ENCODE peak calls at places on chromosomes 11 and 22, in five cellular contexts. G is brain microvascular endothelial cell, M is ovary, F is mesendoderm, N is upper lobe of right lung. Z is an unnamed sample.

GRCh38 chr11:130915556-130916237 is 582 bp downstream of the SNX19 start:
- DNase-seq in F (no peak), M (peak), G (no peak), N (no peak), Z (no peak)

GRCh38 chr11:131760191-131760951 is 390.0 kb downstream of the NTM start:
- DNase-seq in G (peak), M (no peak), N (no peak), F (peak), Z (no peak)

GRCh38 chr11:102522332-102523207 is 8.0 kb downstream of the MMP7 start:
- DNase-seq in N (no peak), G (no peak), M (no peak), F (no peak), Z (no peak)

GRCh38 chr11:35167451-35167954 is 28.5 kb downstream of the CD44 start:
- DNase-seq in F (no peak), M (no peak), N (no peak), G (no peak), Z (no peak)

GRCh38 chr11:112320668-112321067 is 60.0 kb upstream of the PLET1 start:
- DNase-seq in F (no peak), G (peak), M (peak), N (peak), Z (no peak)

GRCh38 chr11:130451261-130452019 is 3.0 kb downstream of the ADAMTS15 start:
- DNase-seq in G (peak), N (no peak), M (no peak), F (no peak), Z (no peak)

GRCh38 chr11:124605719-124606118 is 5.5 kb upstream of the PANX3 start:
- DNase-seq in G (no peak), M (no peak), F (no peak), N (no peak), Z (no peak)

GRCh38 chr11:122439911-122440782 is 215.4 kb upstream of the UBASH3B start:
- DNase-seq in G (peak), M (peak), F (peak), N (no peak), Z (no peak)

GRCh38 chr11:31437742-31438435 is 68.2 kb downstream of the DNAJC24 start:
- DNase-seq in N (no peak), F (no peak), M (no peak), G (peak), Z (no peak)

GRCh38 chr11:19474954-19475811 is 234.4 kb upstream of the E2F8 start:
- DNase-seq in G (no peak), M (no peak), F (peak), N (no peak), Z (no peak)

GRCh38 chr11:128615076-128615475 is 27.7 kb upstream of the ETS1 start:
- DNase-seq in N (no peak), F (no peak), G (no peak), M (no peak), Z (no peak)

GRCh38 chr11:68903288-68903630 is 373 bp downstream of the MRPL21 start:
- DNase-seq in N (no peak), G (no peak), M (no peak), F (no peak), Z (no peak)

GRCh38 chr11:26649884-26650283 is 72.0 kb downstream of the SLC5A12 start:
- DNase-seq in G (peak), M (no peak), N (no peak), F (peak), Z (no peak)

GRCh38 chr11:112810951-112811350 is 150.3 kb upstream of the NCAM1 start:
- DNase-seq in G (no peak), N (no peak), M (no peak), F (no peak), Z (no peak)

GRCh38 chr11:75097173-75097557 is 489 bp upstream of the OR2AT4 start:
- DNase-seq in F (no peak), N (no peak), G (no peak), M (no peak), Z (no peak)

GRCh38 chr22:28582806-28583205 is 96.8 kb downstream of the TTC28 start:
- DNase-seq in M (no peak), F (peak), N (no peak), G (peak), Z (no peak)

GRCh38 chr22:44442856-44443595 is 55.0 kb downstream of the RTL6 start:
- DNase-seq in F (no peak), G (no peak), M (no peak), N (peak), Z (no peak)

GRCh38 chr11:70437111-70437784 is 38.9 kb downstream of the CTTN start:
- DNase-seq in M (no peak), N (no peak), G (no peak), F (no peak), Z (no peak)

GRCh38 chr11:6572215-6572614 is 31.2 kb downstream of the RRP8 start:
- DNase-seq in F (no peak), N (no peak), M (no peak), G (peak), Z (no peak)

GRCh38 chr11:121904148-121904547 is 211.9 kb downstream of the BLID start:
- DNase-seq in M (no peak), G (no peak), N (no peak), F (no peak), Z (no peak)

GRCh38 chr11:34157163-34157562 is 51.7 kb downstream of the NAT10 start:
- DNase-seq in N (no peak), M (no peak), F (no peak), G (no peak), Z (no peak)

GRCh38 chr22:17418890-17419324 is 49.6 kb downstream of the CECR2 start:
- DNase-seq in G (no peak), F (peak), N (no peak), M (no peak), Z (no peak)

GRCh38 chr11:28526406-28526751 is 418.2 kb downstream of the METTL15 start:
- DNase-seq in N (no peak), G (no peak), F (peak), M (no peak), Z (no peak)

GRCh38 chr22:39493759-39494158 is 8.3 kb upstream of the MIEF1 start:
- DNase-seq in N (no peak), M (no peak), F (peak), G (peak), Z (no peak)

GRCh38 chr11:58135171-58135570 is 9.8 kb upstream of the OR9I1 start:
- DNase-seq in M (no peak), N (no peak), F (no peak), G (no peak), Z (no peak)

GRCh38 chr11:65109231-65110198 is 2.2 kb upstream of the TM7SF2 start:
- DNase-seq in N (no peak), G (no peak), M (peak), F (no peak), Z (no peak)

GRCh38 chr11:69868871-69869270 is 49.7 kb upstream of the FGF3 start:
- DNase-seq in F (no peak), N (no peak), G (no peak), M (no peak), Z (no peak)

GRCh38 chr22:42301072-42301741 is 30.8 kb upstream of the TCF20 start:
- DNase-seq in M (no peak), G (no peak), N (no peak), F (no peak), Z (no peak)
- H3K27ac ChIP-seq in M (no peak), G (no peak), N (no peak), F (no peak), Z (peak)

GRCh38 chr11:2884424-2884815 is 1.2 kb downstream of the CDKN1C start:
- DNase-seq in F (no peak), M (peak), G (no peak), N (peak), Z (no peak)
- H3K27ac ChIP-seq in F (no peak), M (peak), G (no peak), N (peak), Z (no peak)

GRCh38 chr11:118359295-118359958 is at the start of gene UBE4A:
- DNase-seq in F (peak), G (peak), M (peak), N (peak), Z (peak)
- H3K27ac ChIP-seq in F (no peak), G (no peak), M (no peak), N (peak), Z (peak)

DNA sequence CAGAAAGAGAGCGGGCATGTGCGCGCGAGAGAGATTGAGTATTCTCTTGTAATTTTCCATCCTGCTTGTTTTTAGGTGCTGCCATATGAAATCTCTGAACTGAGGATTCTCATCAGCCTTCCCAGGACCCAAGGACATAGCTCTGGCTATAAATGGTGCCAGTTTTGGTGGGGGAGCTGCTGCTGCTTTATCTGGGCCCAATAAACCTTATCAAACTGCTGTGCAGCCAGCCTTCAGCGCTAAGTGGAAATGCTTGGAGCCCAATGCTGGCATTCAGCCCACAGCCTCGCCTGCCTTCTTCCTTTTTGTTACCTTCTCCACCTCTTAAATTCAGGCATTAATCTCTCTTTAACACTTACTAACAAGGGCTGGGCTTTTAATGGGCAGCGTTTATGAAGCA is 2.4 kb upstream of the ZBTB16 start:
- DNase-seq in F (no peak), M (peak), G (no peak), N (peak), Z (no peak)
- H3K27ac ChIP-seq in F (no peak), M (no peak), G (no peak), N (peak), Z (no peak)

GRCh38 chr22:50693462-50693861 is 20.8 kb downstream of the SHANK3 start:
- DNase-seq in M (no peak), N (no peak), F (no peak), G (no peak), Z (no peak)

GRCh38 chr22:50695421-50696250 is 23.0 kb downstream of the SHANK3 start:
- DNase-seq in M (peak), F (no peak), N (peak), G (no peak), Z (no peak)

GRCh38 chr22:50696251-50696798 is 23.7 kb downstream of the SHANK3 start:
- DNase-seq in F (no peak), N (no peak), G (no peak), M (peak), Z (no peak)

GRCh38 chr22:50694099-50694498 is 21.5 kb downstream of the SHANK3 start:
- DNase-seq in N (no peak), F (no peak), M (no peak), G (no peak), Z (no peak)

GRCh38 chr22:50694766-50695420 is 22.3 kb downstream of the SHANK3 start:
- DNase-seq in M (peak), N (peak), G (no peak), F (no peak), Z (no peak)
- H3K27ac ChIP-seq in M (no peak), N (no peak), G (no peak), F (no peak), Z (no peak)

DNA sequence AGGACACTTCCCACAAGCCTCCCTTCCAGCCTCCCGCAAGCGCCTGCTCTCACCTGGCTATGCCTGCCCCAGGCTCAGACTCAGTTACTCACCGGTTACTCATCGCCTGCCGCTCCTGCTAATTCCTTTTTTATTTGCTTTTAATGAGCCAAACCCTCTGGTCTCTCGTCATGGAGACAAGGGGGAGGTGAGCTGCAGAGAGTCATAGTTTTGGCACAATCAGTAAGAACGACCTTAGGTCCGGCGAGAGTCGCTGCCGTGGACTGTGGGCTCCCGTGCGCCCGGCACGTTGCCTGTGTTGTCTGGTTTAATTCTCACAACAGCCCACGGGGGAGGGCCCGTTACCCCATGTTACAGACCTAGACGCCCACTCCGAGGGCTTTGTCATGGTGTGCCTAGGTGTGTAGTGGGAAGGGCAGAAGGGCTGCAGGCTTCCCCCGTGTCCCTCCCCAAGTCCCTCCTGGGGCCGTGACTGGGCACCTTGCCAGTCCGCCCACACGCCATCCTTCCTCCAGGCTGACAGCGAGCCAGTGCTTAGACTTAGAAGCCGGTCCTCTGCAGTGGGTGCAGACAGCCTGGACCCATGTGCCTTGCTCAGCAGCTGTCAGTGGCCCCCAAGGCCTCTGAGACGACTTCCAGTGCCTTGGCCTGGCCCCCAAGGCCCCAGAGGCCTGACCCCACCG is 42.2 kb downstream of the WNT7B start:
- DNase-seq in M (peak), N (no peak), G (peak), F (no peak), Z (no peak)
- H3K27ac ChIP-seq in M (no peak), N (no peak), G (no peak), F (no peak), Z (no peak)

DNA sequence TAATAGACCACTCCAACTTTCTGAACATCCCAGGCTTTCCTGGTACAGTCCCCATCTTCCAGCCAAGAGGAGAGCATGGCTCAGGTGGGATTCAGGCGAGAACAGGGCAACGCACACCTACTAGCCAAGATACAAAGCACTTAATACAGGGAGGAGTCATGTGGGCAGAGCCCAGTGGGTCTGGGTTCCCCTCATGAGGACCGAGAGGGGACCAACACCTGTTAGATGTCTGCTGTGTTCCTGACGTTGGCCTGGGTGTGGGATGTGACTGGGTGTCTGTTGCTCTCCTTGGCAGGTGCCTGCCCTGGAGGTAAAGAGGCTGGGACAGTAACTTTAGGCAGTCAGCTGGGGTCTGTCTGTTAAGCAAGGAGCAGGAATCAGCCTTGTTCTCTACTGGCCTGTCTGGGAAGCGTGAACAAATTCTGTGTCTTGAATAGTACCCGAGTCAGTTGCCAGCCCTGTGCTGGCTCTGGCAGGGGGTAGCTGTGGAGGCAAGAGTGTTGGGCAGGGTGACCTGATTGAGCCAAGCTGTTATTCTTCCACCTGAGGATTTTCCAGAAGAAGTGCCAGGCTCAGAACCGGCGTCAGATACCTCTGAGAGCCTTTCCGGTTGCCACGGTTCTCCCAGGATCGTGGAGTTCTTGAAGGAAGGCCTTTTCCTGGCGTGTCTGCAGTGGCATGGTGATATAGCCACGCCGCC is 56.3 kb downstream of the BCR start:
- DNase-seq in N (no peak), G (no peak), F (no peak), M (peak), Z (no peak)
- H3K27ac ChIP-seq in N (no peak), G (no peak), F (peak), M (no peak), Z (no peak)